ENCODE peak calls at places on chromosomes 5 and 9, in seven cellular contexts. One of them, this sample, is unnamed.
A peak's percentile ranks its signal among the peaks of the same experiment; 100 is the strongest.

GRCh38 chr5:107532182-107532878 is 138.4 kb downstream of the EFNA5 start:
- DNase-seq in HCT116: no peak
- DNase-seq in A549: no peak
- DNase-seq in GM12878: no peak
- DNase-seq in K562: no peak
- DNase-seq in HepG2: no peak
- DNase-seq in H1: no peak
- DNase-seq in this sample: no peak

GRCh38 chr5:99025298-99026045 is 96.7 kb upstream of the CHD1 start:
- DNase-seq in HCT116: no peak
- DNase-seq in A549: peak; percentile 60
- DNase-seq in GM12878: no peak
- DNase-seq in K562: no peak
- DNase-seq in HepG2: peak; percentile 76
- DNase-seq in H1: no peak
- DNase-seq in this sample: no peak

GRCh38 chr9:128419061-128419925 is 1.4 kb upstream of the CERCAM start:
- DNase-seq in HCT116: no peak
- DNase-seq in A549: no peak
- DNase-seq in GM12878: no peak
- DNase-seq in K562: no peak
- DNase-seq in HepG2: no peak
- DNase-seq in H1: no peak
- DNase-seq in this sample: peak; percentile 30

GRCh38 chr9:127942152-127943010 is 4.7 kb upstream of the DPM2 start:
- DNase-seq in HCT116: no peak
- DNase-seq in A549: peak; percentile 76
- DNase-seq in GM12878: no peak
- DNase-seq in K562: peak; percentile 78
- DNase-seq in HepG2: peak; percentile 43
- DNase-seq in H1: peak; percentile 83
- DNase-seq in this sample: peak; percentile 54

GRCh38 chr5:176542596-176543427 is 5.6 kb upstream of the RNF44 start:
- DNase-seq in HCT116: no peak
- DNase-seq in A549: peak; percentile 39
- DNase-seq in GM12878: no peak
- DNase-seq in K562: peak; percentile 67
- DNase-seq in HepG2: no peak
- DNase-seq in H1: peak; percentile 84
- DNase-seq in this sample: peak; percentile 23

GRCh38 chr9:4509590-4509984 is 19.3 kb downstream of the SLC1A1 start:
- DNase-seq in HCT116: no peak
- DNase-seq in A549: no peak
- DNase-seq in GM12878: no peak
- DNase-seq in K562: no peak
- DNase-seq in HepG2: no peak
- DNase-seq in H1: no peak
- DNase-seq in this sample: no peak

GRCh38 chr5:54212331-54212730 is 98.0 kb downstream of the ARL15 start:
- DNase-seq in HCT116: no peak
- DNase-seq in A549: no peak
- DNase-seq in GM12878: no peak
- DNase-seq in K562: no peak
- DNase-seq in HepG2: no peak
- DNase-seq in H1: no peak
- DNase-seq in this sample: no peak

GRCh38 chr9:129247285-129248153 is 69.5 kb upstream of the IER5L start:
- DNase-seq in HCT116: no peak
- DNase-seq in A549: no peak
- DNase-seq in GM12878: no peak
- DNase-seq in K562: no peak
- DNase-seq in HepG2: no peak
- DNase-seq in H1: no peak
- DNase-seq in this sample: no peak

GRCh38 chr5:96110289-96110688 is 148.6 kb upstream of the ELL2 start:
- DNase-seq in HCT116: no peak
- DNase-seq in A549: no peak
- DNase-seq in GM12878: no peak
- DNase-seq in K562: no peak
- DNase-seq in HepG2: peak; percentile 34
- DNase-seq in H1: no peak
- DNase-seq in this sample: no peak

GRCh38 chr5:107744418-107745330 is 73.9 kb upstream of the EFNA5 start:
- DNase-seq in HCT116: no peak
- DNase-seq in A549: no peak
- DNase-seq in GM12878: no peak
- DNase-seq in K562: no peak
- DNase-seq in HepG2: no peak
- DNase-seq in H1: peak; percentile 53
- DNase-seq in this sample: no peak

GRCh38 chr5:78791416-78792100 is 143.0 kb upstream of the LHFPL2 start:
- DNase-seq in HCT116: no peak
- DNase-seq in A549: no peak
- DNase-seq in GM12878: no peak
- DNase-seq in K562: no peak
- DNase-seq in HepG2: no peak
- DNase-seq in H1: no peak
- DNase-seq in this sample: no peak

GRCh38 chr5:64947031-64947430 is 178.3 kb downstream of the CWC27 start:
- DNase-seq in HCT116: no peak
- DNase-seq in A549: no peak
- DNase-seq in GM12878: no peak
- DNase-seq in K562: peak; percentile 41
- DNase-seq in HepG2: peak; percentile 22
- DNase-seq in H1: no peak
- DNase-seq in this sample: peak; percentile 55

GRCh38 chr9:116450378-116451139 is 236.5 kb upstream of the TRIM32 start:
- DNase-seq in HCT116: no peak
- DNase-seq in A549: no peak
- DNase-seq in GM12878: peak; percentile 51
- DNase-seq in K562: no peak
- DNase-seq in HepG2: no peak
- DNase-seq in H1: no peak
- DNase-seq in this sample: peak; percentile 75
- TF ChIP-seq CEBPB in HCT116: no peak
- TF ChIP-seq CEBPB in A549: no peak
- TF ChIP-seq CEBPB in GM12878: no peak
- TF ChIP-seq CEBPB in K562: no peak
- TF ChIP-seq CEBPB in HepG2: no peak
- TF ChIP-seq CEBPB in H1: no peak
- TF ChIP-seq CEBPB in this sample: peak; percentile 42

DNA sequence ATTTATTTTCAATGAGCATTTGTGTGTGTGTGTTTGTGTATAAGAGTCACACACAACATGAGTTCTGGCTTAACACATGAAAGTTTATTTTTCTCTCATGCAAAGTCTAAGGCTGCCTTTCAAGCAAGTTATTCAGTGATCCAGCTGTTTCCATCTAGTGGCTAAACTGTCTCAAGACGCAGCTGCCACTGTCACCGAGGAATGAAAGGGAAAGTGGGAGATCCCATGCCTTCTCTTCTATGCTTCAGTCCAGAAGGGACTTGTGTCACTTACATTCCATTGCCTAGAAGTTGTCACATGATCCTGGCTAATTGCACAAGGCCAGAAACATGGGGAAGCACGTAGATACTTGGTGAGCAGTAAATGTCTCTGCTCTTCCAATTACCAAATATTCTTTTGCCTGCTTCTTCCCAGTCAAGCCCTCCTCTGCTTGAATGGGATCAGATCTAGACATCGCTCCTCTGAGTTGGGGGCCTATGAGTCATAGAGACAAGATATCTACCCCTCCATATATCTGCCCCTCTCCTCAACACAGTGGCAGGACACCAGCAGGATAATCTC is 30.4 kb upstream of the SLIT3 start:
- DNase-seq in HCT116: no peak
- DNase-seq in A549: peak; percentile 16
- DNase-seq in GM12878: no peak
- DNase-seq in K562: no peak
- DNase-seq in HepG2: no peak
- DNase-seq in H1: no peak
- DNase-seq in this sample: no peak
- TF ChIP-seq CEBPB in HCT116: no peak
- TF ChIP-seq CEBPB in A549: no peak
- TF ChIP-seq CEBPB in GM12878: no peak
- TF ChIP-seq CEBPB in K562: no peak
- TF ChIP-seq CEBPB in HepG2: no peak
- TF ChIP-seq CEBPB in H1: no peak
- TF ChIP-seq CEBPB in this sample: no peak

GRCh38 chr5:116750626-116751188 is 176.1 kb upstream of the SEMA6A start:
- DNase-seq in HCT116: no peak
- DNase-seq in A549: no peak
- DNase-seq in GM12878: no peak
- DNase-seq in K562: no peak
- DNase-seq in HepG2: no peak
- DNase-seq in H1: no peak
- DNase-seq in this sample: no peak

GRCh38 chr5:116746668-116747067 is 172.0 kb upstream of the SEMA6A start:
- DNase-seq in HCT116: no peak
- DNase-seq in A549: no peak
- DNase-seq in GM12878: no peak
- DNase-seq in K562: no peak
- DNase-seq in HepG2: no peak
- DNase-seq in H1: no peak
- DNase-seq in this sample: no peak

GRCh38 chr5:116751684-116752083 is 177.1 kb upstream of the SEMA6A start:
- DNase-seq in HCT116: no peak
- DNase-seq in A549: no peak
- DNase-seq in GM12878: no peak
- DNase-seq in K562: no peak
- DNase-seq in HepG2: no peak
- DNase-seq in H1: no peak
- DNase-seq in this sample: no peak

GRCh38 chr5:116747881-116748280 is 173.3 kb upstream of the SEMA6A start:
- DNase-seq in HCT116: no peak
- DNase-seq in A549: no peak
- DNase-seq in GM12878: no peak
- DNase-seq in K562: no peak
- DNase-seq in HepG2: peak; percentile 27
- DNase-seq in H1: no peak
- DNase-seq in this sample: no peak
- TF ChIP-seq CEBPB in HCT116: no peak
- TF ChIP-seq CEBPB in A549: no peak
- TF ChIP-seq CEBPB in GM12878: no peak
- TF ChIP-seq CEBPB in K562: no peak
- TF ChIP-seq CEBPB in HepG2: no peak
- TF ChIP-seq CEBPB in H1: no peak
- TF ChIP-seq CEBPB in this sample: no peak

GRCh38 chr5:2902742-2903297 is 151.3 kb upstream of the IRX2 start:
- DNase-seq in HCT116: no peak
- DNase-seq in A549: no peak
- DNase-seq in GM12878: no peak
- DNase-seq in K562: no peak
- DNase-seq in HepG2: no peak
- DNase-seq in H1: peak; percentile 30
- DNase-seq in this sample: no peak
- TF ChIP-seq CEBPB in HCT116: no peak
- TF ChIP-seq CEBPB in A549: no peak
- TF ChIP-seq CEBPB in GM12878: no peak
- TF ChIP-seq CEBPB in K562: no peak
- TF ChIP-seq CEBPB in HepG2: no peak
- TF ChIP-seq CEBPB in H1: no peak
- TF ChIP-seq CEBPB in this sample: no peak

GRCh38 chr5:52582313-52582712 is 205.4 kb upstream of the ITGA1 start:
- DNase-seq in HCT116: no peak
- DNase-seq in A549: peak; percentile 4
- DNase-seq in GM12878: no peak
- DNase-seq in K562: no peak
- DNase-seq in HepG2: no peak
- DNase-seq in H1: no peak
- DNase-seq in this sample: no peak

DNA sequence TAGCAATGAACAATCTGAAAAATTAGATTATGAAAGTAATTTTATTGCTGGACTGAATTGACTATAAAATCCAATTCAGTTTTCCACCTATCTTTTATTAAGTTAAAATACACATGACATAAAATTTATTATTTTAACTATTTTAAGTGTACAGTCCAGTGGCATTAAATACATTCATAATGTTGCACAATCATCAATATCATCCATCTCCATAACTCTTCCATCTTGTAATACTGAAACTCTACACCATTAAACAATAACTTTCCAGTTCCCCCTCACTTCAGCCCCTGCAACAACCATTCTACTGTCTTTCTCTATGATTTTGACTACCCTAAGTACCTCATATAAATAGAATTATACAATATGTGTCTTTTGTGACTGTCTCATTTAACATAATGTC is 200.6 kb upstream of the ITGA1 start:
- DNase-seq in HCT116: no peak
- DNase-seq in A549: no peak
- DNase-seq in GM12878: no peak
- DNase-seq in K562: no peak
- DNase-seq in HepG2: no peak
- DNase-seq in H1: no peak
- DNase-seq in this sample: no peak
- TF ChIP-seq CEBPB in HCT116: no peak
- TF ChIP-seq CEBPB in A549: no peak
- TF ChIP-seq CEBPB in GM12878: no peak
- TF ChIP-seq CEBPB in K562: peak; percentile 34
- TF ChIP-seq CEBPB in HepG2: peak; percentile 47
- TF ChIP-seq CEBPB in H1: no peak
- TF ChIP-seq CEBPB in this sample: peak; percentile 62